ENCODE peak calls at places on chromosomes 5 and 9, in nine cellular contexts. H, K, G, M, Z, F, V, I and J are unnamed samples.

GRCh38 chr5:9516591-9516990 is 29.3 kb downstream of the SEMA5A start:
- DNase-seq in Z (no peak), G (no peak), M (no peak), I (no peak), K (no peak), F (no peak), V (no peak), H (no peak), J (no peak)

GRCh38 chr9:116566677-116567488 is 120.2 kb upstream of the TRIM32 start:
- DNase-seq in I (no peak), Z (no peak), G (no peak), F (no peak), H (peak; percentile 72), M (no peak), V (no peak), K (no peak), J (no peak)

GRCh38 chr5:157130933-157131332 is 11.7 kb downstream of the MED7 start:
- DNase-seq in F (no peak), I (no peak), Z (no peak), H (peak; percentile 7), V (no peak), G (no peak), K (no peak), M (no peak), J (no peak)

GRCh38 chr9:12439267-12439666 is 253.9 kb upstream of the TYRP1 start:
- DNase-seq in M (no peak), I (no peak), K (no peak), Z (no peak), F (no peak), V (no peak), H (no peak), G (no peak), J (no peak)

GRCh38 chr9:81268048-81268447 is 421.3 kb downstream of the TLE1 start:
- DNase-seq in Z (no peak), F (no peak), M (no peak), K (no peak), G (no peak), V (no peak), I (no peak), H (peak; percentile 49), J (no peak)

GRCh38 chr5:61184708-61185107 is 22.4 kb upstream of the SMIM15 start:
- DNase-seq in H (peak; percentile 54), V (no peak), F (no peak), I (no peak), M (no peak), Z (no peak), K (no peak), G (no peak), J (no peak)

GRCh38 chr5:134511796-134512660 is 13.4 kb upstream of the JADE2 start:
- DNase-seq in V (no peak), K (no peak), I (no peak), M (no peak), H (peak; percentile 51), F (no peak), G (no peak), Z (no peak), J (no peak)

GRCh38 chr9:133591116-133591910 is 17.9 kb downstream of the FAM163B start:
- DNase-seq in K (no peak), I (no peak), Z (no peak), M (no peak), H (no peak), V (no peak), G (no peak), F (no peak), J (no peak)

GRCh38 chr5:106127341-106127781 is 1543.4 kb downstream of the EFNA5 start:
- DNase-seq in M (no peak), I (no peak), V (no peak), H (peak; percentile 54), K (no peak), Z (no peak), F (no peak), G (no peak), J (no peak)

GRCh38 chr9:134347996-134348395 is 21.7 kb downstream of the RXRA start:
- DNase-seq in V (no peak), Z (no peak), I (no peak), F (no peak), H (no peak), G (no peak), M (no peak), K (no peak), J (no peak)

GRCh38 chr5:62506659-62507460 is 71.8 kb upstream of the LRRC70 start:
- DNase-seq in G (no peak), Z (no peak), M (no peak), F (no peak), H (peak; percentile 3), K (no peak), V (no peak), I (no peak), J (no peak)

GRCh38 chr9:116355153-116355827 is 201.7 kb downstream of the PAPPA start:
- DNase-seq in H (peak; percentile 66), Z (peak; percentile 9), M (no peak), F (no peak), K (no peak), G (no peak), I (no peak), V (no peak), J (no peak)

GRCh38 chr5:157948738-157949410 is 89.9 kb upstream of the CLINT1 start:
- DNase-seq in I (peak; percentile 84), G (peak; percentile 71), V (peak; percentile 88), M (peak; percentile 41), H (peak; percentile 90), K (peak; percentile 71), Z (peak; percentile 91), F (peak; percentile 64), J (peak; percentile 81)

GRCh38 chr5:151054713-151055112 is 26.1 kb downstream of the TNIP1 start:
- DNase-seq in Z (peak; percentile 62), M (no peak), K (no peak), V (no peak), G (no peak), I (no peak), H (no peak), F (no peak), J (no peak)

GRCh38 chr9:100505564-100506159 is 32.7 kb downstream of the TMEFF1 start:
- DNase-seq in F (no peak), I (no peak), V (peak; percentile 15), G (no peak), Z (peak; percentile 6), M (peak; percentile 10), H (peak; percentile 53), K (peak; percentile 51), J (peak; percentile 34)

GRCh38 chr5:153565822-153566221 is 75.4 kb downstream of the GRIA1 start:
- DNase-seq in M (no peak), H (peak; percentile 58), Z (no peak), F (no peak), G (no peak), I (no peak), K (no peak), V (no peak), J (no peak)

GRCh38 chr9:116064970-116065369 is 88.6 kb upstream of the PAPPA start:
- DNase-seq in V (no peak), G (no peak), H (peak; percentile 13), I (no peak), M (no peak), F (no peak), Z (no peak), K (no peak), J (no peak)

GRCh38 chr9:21513431-21513830 is 31.3 kb upstream of the IFNE start:
- DNase-seq in V (no peak), H (no peak), M (no peak), G (no peak), K (no peak), Z (no peak), F (no peak), I (no peak), J (no peak)

GRCh38 chr9:97985058-97985861 is 2.1 kb downstream of the ANP32B start:
- DNase-seq in M (no peak), K (peak; percentile 23), H (no peak), F (no peak), Z (no peak), I (no peak), V (no peak), G (no peak), J (no peak)

GRCh38 chr5:36688722-36689121 is 82.3 kb downstream of the SLC1A3 start:
- DNase-seq in Z (no peak), V (no peak), G (no peak), K (no peak), F (no peak), M (no peak), H (no peak), I (no peak), J (no peak)

GRCh38 chr9:83070257-83070656 is 7.3 kb upstream of the RASEF start:
- DNase-seq in M (no peak), Z (no peak), H (peak; percentile 86), I (no peak), V (no peak), K (no peak), G (no peak), F (no peak), J (no peak)

GRCh38 chr5:33850100-33850594 is 41.6 kb downstream of the ADAMTS12 start:
- DNase-seq in I (no peak), M (peak; percentile 81), V (no peak), F (no peak), K (no peak), Z (no peak), G (no peak), H (peak; percentile 86), J (no peak)

GRCh38 chr5:8333977-8334376 is 465.0 kb downstream of the MTRR start:
- DNase-seq in H (no peak), Z (no peak), M (no peak), I (no peak), K (no peak), F (no peak), V (no peak), G (no peak), J (no peak)

GRCh38 chr9:16816006-16816405 is 54.5 kb downstream of the BNC2 start:
- DNase-seq in H (no peak), I (no peak), G (no peak), M (no peak), V (no peak), K (no peak), Z (no peak), F (no peak), J (no peak)

GRCh38 chr9:98838155-98838904 is 30.9 kb downstream of the GALNT12 start:
- DNase-seq in Z (peak; percentile 22), M (no peak), V (no peak), F (no peak), K (no peak), G (no peak), I (no peak), H (no peak), J (no peak)

GRCh38 chr5:10306114-10306513 is 1.6 kb downstream of the CMBL start:
- DNase-seq in F (no peak), G (no peak), H (no peak), K (no peak), I (no peak), Z (no peak), M (no peak), V (no peak), J (no peak)

GRCh38 chr5:107282061-107282460 is 388.7 kb downstream of the EFNA5 start:
- DNase-seq in H (peak; percentile 86), V (no peak), G (no peak), K (no peak), M (no peak), F (no peak), I (no peak), Z (no peak), J (no peak)

GRCh38 chr9:3436629-3437028 is 89.2 kb downstream of the RFX3 start:
- DNase-seq in K (no peak), I (no peak), Z (no peak), M (no peak), H (peak; percentile 48), G (no peak), F (no peak), V (no peak), J (no peak)

GRCh38 chr5:116990010-116990409 is 415.4 kb upstream of the SEMA6A start:
- DNase-seq in M (no peak), I (no peak), Z (no peak), K (no peak), F (no peak), V (no peak), G (peak; percentile 39), H (no peak), J (no peak)